ENCODE peak calls at places on chromosomes 7 and 10, in seven cellular contexts. W, C, Z, F, Y, Q and N are unnamed samples.

GRCh38 chr7:131467788-131468187 is 88.6 kb downstream of the PODXL start:
- DNase-seq in Q (no peak), C (no peak), Y (no peak), W (no peak), Z (no peak), F (no peak), N (no peak)

GRCh38 chr7:51121945-51122425 is 194.6 kb downstream of the COBL start:
- DNase-seq in W (no peak), Y (no peak), F (no peak), Z (no peak), C (peak), Q (peak), N (no peak)

GRCh38 chr7:114155766-114156110 is 236.9 kb upstream of the PPP1R3A start:
- DNase-seq in Y (no peak), W (no peak), Z (no peak), C (no peak), F (no peak), Q (no peak), N (no peak)

GRCh38 chr10:14362098-14362497 is 31.4 kb upstream of the FRMD4A start:
- DNase-seq in Q (no peak), F (no peak), W (no peak), Y (no peak), Z (no peak), C (no peak), N (no peak)

GRCh38 chr10:8052344-8052969 is 2.0 kb upstream of the GATA3 start:
- DNase-seq in F (no peak), W (no peak), C (no peak), Y (no peak), Q (no peak), Z (no peak), N (no peak)

GRCh38 chr10:103445767-103446567 is 6.2 kb downstream of the CALHM2 start:
- DNase-seq in Q (peak), Y (no peak), F (peak), Z (no peak), C (peak), W (no peak), N (no peak)

GRCh38 chr10:12509016-12509793 is 159.9 kb downstream of the CAMK1D start:
- DNase-seq in Z (no peak), Q (no peak), C (no peak), Y (no peak), W (no peak), F (no peak), N (no peak)

GRCh38 chr10:79133386-79133785 is 64.6 kb downstream of the ZMIZ1 start:
- DNase-seq in Z (no peak), F (no peak), Q (no peak), Y (no peak), C (no peak), W (no peak), N (no peak)

GRCh38 chr7:127938588-127938987 is 92.6 kb downstream of the LRRC4 start:
- DNase-seq in C (no peak), Q (peak), W (no peak), Z (no peak), Y (no peak), F (peak), N (no peak)

GRCh38 chr7:44897299-44897698 is 12.0 kb upstream of the PURB start:
- DNase-seq in Z (no peak), F (no peak), Y (no peak), W (no peak), Q (no peak), C (no peak), N (no peak)

GRCh38 chr7:17016402-17017010 is 134.7 kb upstream of the AGR3 start:
- DNase-seq in Z (no peak), Q (no peak), F (no peak), W (no peak), Y (no peak), C (no peak), N (no peak)

GRCh38 chr10:132520147-132520811 is 17.3 kb upstream of the INPP5A start:
- DNase-seq in W (no peak), Y (peak), Z (peak), F (peak), Q (peak), C (no peak), N (no peak)

GRCh38 chr10:126935263-126935946 is 30.2 kb downstream of the DOCK1 start:
- DNase-seq in Y (no peak), W (no peak), Q (peak), C (no peak), Z (no peak), F (no peak), N (no peak)

GRCh38 chr7:139016931-139017511 is 18.8 kb downstream of the ZC3HAV1L start:
- DNase-seq in Q (peak), F (peak), Y (peak), Z (no peak), W (peak), C (peak), N (peak)

GRCh38 chr10:110802551-110803238 is 69.0 kb upstream of the PDCD4 start:
- DNase-seq in F (peak), C (peak), Z (peak), W (no peak), Y (peak), Q (peak), N (no peak)

GRCh38 chr10:70096705-70097420 is 35.8 kb downstream of the AIFM2 start:
- DNase-seq in Y (no peak), W (peak), Q (no peak), F (no peak), C (no peak), Z (no peak), N (no peak)

GRCh38 chr7:22782616-22783232 is 39.9 kb downstream of the TOMM7 start:
- DNase-seq in Q (peak), Y (no peak), W (peak), F (no peak), C (peak), Z (peak), N (peak)

GRCh38 chr10:124016795-124017375 is 76.5 kb downstream of the CHST15 start:
- DNase-seq in W (no peak), Z (no peak), C (no peak), Y (no peak), F (no peak), Q (no peak), N (no peak)

GRCh38 chr7:31095286-31096197 is 43.4 kb downstream of the ADCYAP1R1 start:
- DNase-seq in Z (no peak), W (no peak), C (no peak), Y (no peak), Q (no peak), F (no peak), N (no peak)

GRCh38 chr10:20641605-20642004 is 255.5 kb downstream of the NEBL start:
- DNase-seq in C (no peak), Y (no peak), Q (no peak), F (no peak), Z (no peak), W (no peak), N (no peak)

GRCh38 chr10:110735620-110736027 is 91.5 kb downstream of the RBM20 start:
- DNase-seq in Q (no peak), Z (no peak), W (no peak), F (no peak), C (no peak), Y (no peak), N (no peak)

GRCh38 chr10:131730771-131731497 is 169.9 kb upstream of the PPP2R2D start:
- DNase-seq in F (no peak), C (no peak), Q (no peak), Y (no peak), Z (no peak), W (no peak), N (no peak)

GRCh38 chr7:112970771-112971170 is 115.9 kb downstream of the GPR85 start:
- DNase-seq in Y (no peak), F (no peak), Q (no peak), C (no peak), Z (no peak), W (peak), N (no peak)
- TF ChIP-seq CTCF in Y (no peak), F (no peak), Q (peak), C (no peak), Z (no peak), W (no peak), N (peak)

GRCh38 chr10:122207596-122207995 is 63.5 kb upstream of the BTBD16 start:
- DNase-seq in W (no peak), Q (peak), Y (no peak), C (no peak), F (no peak), Z (no peak), N (no peak)

GRCh38 chr10:122207135-122207534 is 64.0 kb upstream of the BTBD16 start:
- DNase-seq in Q (no peak), W (no peak), Y (no peak), F (no peak), C (no peak), Z (no peak), N (no peak)

GRCh38 chr10:122204691-122205489 is 66.2 kb upstream of the BTBD16 start:
- DNase-seq in F (no peak), W (no peak), Z (peak), C (no peak), Q (no peak), Y (no peak), N (no peak)

GRCh38 chr10:122208616-122209430 is 62.3 kb upstream of the BTBD16 start:
- DNase-seq in Y (no peak), W (no peak), C (peak), Q (no peak), F (no peak), Z (no peak), N (no peak)

DNA sequence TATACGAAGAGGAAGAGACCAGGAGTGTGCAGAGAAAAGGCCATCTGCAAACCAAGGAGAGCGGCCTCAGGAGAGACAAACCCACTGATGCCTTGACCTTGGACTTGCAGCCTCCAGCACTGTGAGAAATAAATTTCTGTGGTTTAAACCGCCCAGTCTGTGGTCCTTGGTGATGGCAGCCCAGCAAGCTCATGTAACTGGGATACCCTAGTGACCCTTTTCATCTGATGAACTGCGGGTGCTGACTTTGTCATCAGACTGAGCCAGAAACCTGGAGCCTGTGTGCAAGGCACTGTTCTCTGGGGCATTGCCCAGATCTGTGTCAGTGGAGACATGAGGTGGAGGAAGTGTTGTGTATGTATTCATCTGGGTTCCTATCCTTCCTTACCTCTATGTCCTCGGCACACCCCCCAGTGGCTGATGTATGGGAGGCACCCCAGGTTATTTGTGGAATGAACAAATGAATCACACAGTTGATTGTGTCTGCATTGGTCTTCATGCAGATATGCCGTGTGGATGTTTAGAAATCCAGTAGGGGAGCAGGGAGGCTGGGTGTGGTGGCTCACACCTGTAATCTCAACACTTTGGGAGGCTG is 64.5 kb upstream of the BTBD16 start:
- DNase-seq in Z (no peak), Y (no peak), F (no peak), C (no peak), Q (peak), W (no peak), N (no peak)
- TF ChIP-seq CTCF in Z (no peak), Y (no peak), F (no peak), C (no peak), Q (no peak), W (no peak), N (no peak)

DNA sequence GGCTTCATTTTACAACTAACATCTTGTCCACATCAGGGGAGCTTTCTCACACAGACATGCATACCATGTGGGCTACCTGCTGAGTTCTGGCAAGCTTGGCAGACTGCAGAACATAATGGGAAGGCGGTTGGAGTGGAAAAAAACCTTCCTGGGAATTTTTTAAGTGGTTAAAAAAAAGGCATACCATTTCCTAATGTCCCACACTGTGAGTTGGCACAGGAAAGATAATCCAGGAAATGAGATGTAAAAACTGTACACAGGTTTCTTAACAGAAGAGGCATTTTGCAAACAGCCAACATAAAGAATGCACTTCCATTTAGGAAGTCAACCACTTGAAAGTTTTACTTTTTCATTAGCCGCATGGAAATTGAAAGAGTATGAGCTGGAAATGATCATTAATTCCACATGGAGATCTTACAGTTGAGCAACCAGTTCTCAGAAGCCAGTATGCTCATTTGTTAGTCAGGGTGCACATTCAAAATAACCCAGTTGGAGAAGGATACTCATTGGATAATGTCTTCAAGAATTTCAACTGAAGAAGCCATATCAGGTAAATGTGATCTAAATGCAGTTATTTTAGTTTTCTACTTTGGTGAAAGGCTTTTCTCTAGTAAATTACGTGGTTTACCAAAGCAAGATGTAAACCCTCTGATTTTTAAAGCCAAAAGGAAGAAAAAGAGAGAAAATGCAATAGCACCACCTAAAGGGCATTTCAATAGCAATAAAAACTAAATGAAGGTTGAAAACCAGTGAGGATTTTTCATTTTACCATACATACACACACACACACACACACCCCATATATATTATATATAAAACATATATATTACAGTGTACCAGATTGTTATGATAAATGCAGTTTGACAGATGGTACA is 194.0 kb downstream of the TAX1BP1 start:
- DNase-seq in C (no peak), Y (peak), W (no peak), Z (no peak), Q (no peak), F (peak), N (no peak)
- TF ChIP-seq CTCF in C (peak), Y (peak), W (peak), Z (peak), Q (peak), F (peak), N (peak)

DNA sequence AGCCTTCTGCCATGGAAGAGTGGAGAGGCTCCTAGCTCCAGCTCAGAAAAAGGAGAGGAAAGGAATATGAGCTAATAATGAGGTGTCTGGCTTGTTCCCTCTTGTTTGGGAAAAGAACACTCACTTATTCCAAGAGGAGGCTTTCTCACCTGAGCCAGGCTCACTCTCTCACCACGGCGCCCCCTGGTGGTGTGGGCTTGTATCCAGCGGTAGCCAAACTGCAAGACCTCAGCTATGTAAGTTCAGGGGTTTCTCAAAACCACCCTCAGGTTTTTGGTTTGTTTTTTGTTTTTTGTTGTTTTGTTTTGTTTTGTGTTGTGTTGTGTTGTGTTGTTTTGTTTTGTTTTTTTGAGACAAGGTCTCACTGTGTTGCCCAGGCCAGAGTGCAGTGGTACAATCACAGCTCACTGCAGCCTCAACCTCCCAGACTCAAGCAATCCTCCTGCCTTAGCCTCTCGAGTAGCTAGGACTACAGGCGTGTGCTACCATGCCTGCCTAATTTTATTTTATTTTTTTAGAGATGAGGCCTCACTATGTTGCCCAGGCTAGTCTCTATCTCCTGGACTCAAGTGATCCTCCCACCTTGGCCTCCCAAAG is 124.0 kb downstream of the TMEM130 start:
- DNase-seq in W (peak), C (peak), Z (peak), F (no peak), Q (peak), Y (no peak), N (peak)
- TF ChIP-seq CTCF in W (peak), C (peak), Z (peak), F (peak), Q (peak), Y (peak), N (peak)

DNA sequence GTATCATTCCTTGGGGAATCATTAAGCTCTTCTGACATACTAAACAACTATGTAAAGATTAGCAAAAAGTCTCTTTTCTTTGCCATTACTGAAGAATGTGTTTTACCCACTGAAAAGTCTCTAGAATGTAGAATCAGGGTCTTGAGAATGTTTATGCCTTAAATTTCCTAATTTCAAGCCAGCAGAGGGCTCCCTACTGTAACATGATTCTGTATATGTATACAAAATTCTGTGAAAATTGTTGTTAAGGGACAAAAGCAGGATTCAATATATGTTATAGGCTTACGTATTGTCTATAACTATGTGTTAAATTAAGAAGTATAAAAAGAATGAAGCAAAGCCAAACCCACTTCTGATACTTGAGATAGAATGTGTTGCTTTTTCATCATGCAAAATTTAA is 296.9 kb upstream of the DGKB start:
- DNase-seq in Q (peak), Y (no peak), W (peak), Z (no peak), F (no peak), C (no peak), N (no peak)
- TF ChIP-seq CTCF in Q (peak), Y (peak), W (no peak), Z (no peak), F (peak), C (no peak), N (peak)

GRCh38 chr7:55271069-55271468 is 94.1 kb upstream of the LANCL2 start:
- DNase-seq in F (no peak), Z (no peak), W (peak), Y (no peak), Q (no peak), C (no peak), N (no peak)
- TF ChIP-seq CTCF in F (peak), Z (no peak), W (peak), Y (peak), Q (peak), C (peak), N (no peak)

DNA sequence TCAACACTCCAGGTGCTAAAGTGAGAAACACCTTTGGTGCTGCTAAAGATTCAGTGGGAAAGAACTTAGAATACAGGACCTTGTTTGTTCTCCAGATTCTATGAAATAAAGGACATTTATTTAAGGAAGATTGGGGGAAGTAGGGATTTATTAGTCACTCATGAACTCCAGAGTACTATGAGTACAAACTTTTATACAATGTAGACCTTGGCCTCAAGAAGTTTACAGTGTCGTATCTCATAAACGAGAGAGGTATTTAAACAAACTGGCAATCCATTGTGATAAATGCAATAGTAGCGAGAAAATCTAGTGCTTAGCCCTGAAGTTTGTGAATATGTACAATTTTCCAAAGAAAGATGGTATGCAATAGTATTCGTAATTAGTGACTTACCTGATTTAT is 59.1 kb downstream of the TES start:
- DNase-seq in C (no peak), W (no peak), Y (no peak), Q (no peak), F (no peak), Z (no peak), N (no peak)
- TF ChIP-seq CTCF in C (no peak), W (no peak), Y (no peak), Q (no peak), F (no peak), Z (no peak), N (no peak)

DNA sequence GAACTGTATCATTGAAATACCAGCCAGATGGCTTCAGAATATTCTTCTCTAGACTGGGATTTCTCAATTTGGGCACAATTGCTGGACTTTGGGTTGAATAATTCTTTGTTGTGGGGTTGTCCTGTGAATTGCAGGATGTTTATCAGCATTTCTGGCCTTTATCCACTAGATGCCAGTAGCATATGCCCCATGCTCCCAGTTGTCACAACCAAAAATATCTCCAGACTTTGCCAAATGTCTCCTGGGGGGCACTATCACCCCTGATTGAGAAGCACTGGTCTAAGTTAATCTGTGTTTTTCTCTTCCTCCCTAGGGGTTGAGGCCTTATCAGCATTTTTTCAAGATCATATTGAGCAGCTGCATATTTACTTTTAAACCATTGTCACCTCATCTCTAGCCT is 204.9 kb upstream of the SP8 start:
- DNase-seq in W (no peak), C (no peak), Q (no peak), Y (no peak), F (no peak), Z (no peak), N (no peak)
- TF ChIP-seq CTCF in W (no peak), C (no peak), Q (no peak), Y (no peak), F (no peak), Z (no peak), N (no peak)